ENCODE peak calls at places on chromosomes 7 and 10, in five cellular contexts. D is K562, O is GM12878, I is H1, H is HepG2. B is an unnamed sample.

GRCh38 chr7:79523426-79523825 is 70.0 kb upstream of the MAGI2 start:
- DNase-seq in H (no peak), O (no peak), I (no peak), D (no peak), B (no peak)

GRCh38 chr10:102484021-102484420 is 18.5 kb downstream of the ACTR1A start:
- DNase-seq in O (no peak), H (no peak), D (no peak), I (no peak), B (no peak)

GRCh38 chr10:1323951-1324350 is 267.8 kb downstream of the WDR37 start:
- DNase-seq in D (no peak), H (no peak), I (no peak), O (no peak), B (no peak)

GRCh38 chr7:6258440-6259182 is 13.8 kb downstream of the CYTH3 start:
- DNase-seq in I (peak; percentile 23), D (no peak), H (no peak), O (no peak), B (no peak)

GRCh38 chr10:15843705-15844104 is 16.6 kb downstream of the MINDY3 start:
- DNase-seq in D (no peak), I (no peak), O (no peak), H (no peak), B (no peak)

GRCh38 chr7:148020679-148021078 is 569.9 kb upstream of the C7orf33 start:
- DNase-seq in O (no peak), D (no peak), H (no peak), I (no peak), B (no peak)

GRCh38 chr10:112307631-112308502 is 24.7 kb downstream of the TECTB start:
- DNase-seq in O (no peak), H (peak; percentile 61), I (peak; percentile 79), D (peak; percentile 59), B (peak; percentile 59)

GRCh38 chr7:106112972-106113421 is 885 bp upstream of the SYPL1 start:
- DNase-seq in I (no peak), H (no peak), D (no peak), O (no peak), B (no peak)

GRCh38 chr10:14146005-14146404 is 184.7 kb downstream of the FRMD4A start:
- DNase-seq in O (no peak), I (no peak), H (no peak), D (no peak), B (no peak)

GRCh38 chr10:103772096-103772845 is 83.1 kb downstream of the SH3PXD2A start:
- DNase-seq in H (no peak), O (no peak), I (peak; percentile 82), D (peak; percentile 78), B (peak; percentile 62)

GRCh38 chr7:107234436-107234835 is 65.6 kb downstream of the HBP1 start:
- DNase-seq in H (no peak), I (no peak), D (no peak), O (no peak), B (no peak)

GRCh38 chr7:123500878-123501489 is 33.4 kb downstream of the IQUB start:
- DNase-seq in H (no peak), O (no peak), D (peak; percentile 40), I (no peak), B (no peak)

GRCh38 chr10:35409094-35409582 is 72.8 kb downstream of the CCNY start:
- DNase-seq in I (no peak), H (no peak), O (peak; percentile 38), D (no peak), B (no peak)

GRCh38 chr7:139582130-139582650 is 58.7 kb downstream of the CLEC2L start:
- DNase-seq in I (no peak), D (no peak), H (no peak), O (no peak), B (no peak)

GRCh38 chr10:88728107-88728763 is 22.2 kb downstream of the LIPK start:
- DNase-seq in I (peak; percentile 99), D (no peak), O (no peak), H (peak; percentile 17), B (peak; percentile 54)

GRCh38 chr7:21767300-21767900 is 178.3 kb downstream of the CDCA7L start:
- DNase-seq in I (no peak), O (peak; percentile 26), H (peak; percentile 84), D (peak; percentile 37), B (peak; percentile 91)

GRCh38 chr7:103487419-103487818 is 41.4 kb upstream of the SLC26A5 start:
- DNase-seq in H (peak; percentile 48), O (no peak), D (no peak), I (no peak), B (no peak)

GRCh38 chr7:67470256-67470751 is 473.7 kb downstream of the TYW1 start:
- DNase-seq in D (no peak), H (no peak), O (no peak), I (no peak), B (no peak)

GRCh38 chr7:95473276-95473985 is 12.3 kb upstream of the ASB4 start:
- DNase-seq in D (no peak), H (no peak), I (no peak), O (no peak), B (no peak)

GRCh38 chr7:140316165-140316661 is 82.1 kb downstream of the SLC37A3 start:
- DNase-seq in I (no peak), O (no peak), H (no peak), D (no peak), B (peak; percentile 19)

GRCh38 chr10:73899401-73899780 is 11.5 kb upstream of the PLAU start:
- DNase-seq in I (no peak), H (no peak), O (no peak), D (no peak), B (peak; percentile 75)

GRCh38 chr10:128602183-128602582 is 476.0 kb upstream of the MKI67 start:
- DNase-seq in I (no peak), H (no peak), O (no peak), D (no peak), B (no peak)
- TF ChIP-seq YY1 in I (no peak), H (no peak), O (no peak), D (no peak), B (no peak)

GRCh38 chr7:66415659-66416265 is 210.6 kb downstream of the TPST1 start:
- DNase-seq in I (no peak), H (no peak), O (no peak), D (no peak), B (no peak)

GRCh38 chr7:66418537-66418936 is 210.1 kb upstream of the KCTD7 start:
- DNase-seq in I (peak; percentile 4), D (no peak), H (no peak), O (no peak), B (no peak)

GRCh38 chr7:66419210-66419609 is 209.5 kb upstream of the KCTD7 start:
- DNase-seq in D (no peak), I (peak; percentile 11), H (peak; percentile 20), O (no peak), B (no peak)

GRCh38 chr7:66409493-66409892 is 204.4 kb downstream of the TPST1 start:
- DNase-seq in D (no peak), I (no peak), O (no peak), H (peak; percentile 29), B (no peak)

GRCh38 chr7:66413379-66414114 is 208.4 kb downstream of the TPST1 start:
- DNase-seq in O (no peak), D (peak; percentile 23), I (peak; percentile 85), H (no peak), B (no peak)
- TF ChIP-seq POLR2A in O (peak; percentile 31), D (no peak), I (no peak), H (no peak), B (no peak)

DNA sequence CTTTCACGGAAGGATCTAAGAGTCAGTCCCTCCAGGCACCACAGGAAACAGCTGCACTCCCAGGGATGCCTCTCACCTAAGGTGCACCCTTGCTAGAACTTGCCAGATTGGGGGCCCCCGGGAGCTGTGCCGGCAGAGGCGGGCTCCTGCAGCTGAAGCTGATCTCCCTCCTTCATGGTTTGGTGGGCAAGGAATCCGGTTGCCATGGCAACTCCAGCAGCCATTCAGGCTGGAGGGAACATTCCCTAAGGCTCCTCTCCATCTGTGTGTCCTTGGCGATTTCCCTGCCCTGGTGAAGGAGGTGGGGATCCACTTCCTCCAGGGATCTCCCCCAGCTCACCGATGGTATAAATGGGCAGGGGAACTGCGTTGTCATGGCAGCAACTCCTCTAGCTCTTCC is 49.6 kb upstream of the GPR158 start:
- DNase-seq in D (no peak), I (peak; percentile 54), O (no peak), H (no peak), B (no peak)
- TF ChIP-seq RAD21 in D (no peak), I (no peak), O (no peak), H (no peak), B (no peak)

GRCh38 chr10:31929260-31929985 is 792 bp upstream of the ARHGAP12 start:
- DNase-seq in D (peak; percentile 51), I (peak; percentile 75), H (peak; percentile 77), O (no peak), B (no peak)
- TF ChIP-seq YY1 in D (no peak), I (no peak), H (peak; percentile 40), O (no peak), B (no peak)

GRCh38 chr7:16753102-16753931 is at the start of gene TSPAN13:
- DNase-seq in H (peak; percentile 81), D (peak; percentile 95), O (no peak), I (peak; percentile 90), B (peak; percentile 86)

GRCh38 chr7:16755397-16755796 is 1.8 kb downstream of the TSPAN13 start:
- DNase-seq in D (no peak), H (no peak), I (no peak), O (no peak), B (no peak)

GRCh38 chr7:16758634-16759602 is 5.4 kb downstream of the TSPAN13 start:
- DNase-seq in H (no peak), O (no peak), D (no peak), I (no peak), B (no peak)

GRCh38 chr7:16754869-16755317 is 1.3 kb downstream of the TSPAN13 start:
- DNase-seq in O (no peak), I (no peak), D (no peak), H (no peak), B (no peak)

GRCh38 chr7:16753932-16754571 is 497 bp downstream of the TSPAN13 start:
- DNase-seq in I (peak; percentile 80), H (peak; percentile 8), O (no peak), D (peak; percentile 40), B (no peak)
- TF ChIP-seq POLR2A in I (peak; percentile 18), H (no peak), O (no peak), D (no peak), B (no peak)

GRCh38 chr7:128884561-128885369 is 22.1 kb downstream of the ATP6V1F start:
- DNase-seq in O (no peak), D (no peak), H (no peak), I (no peak), B (no peak)

GRCh38 chr7:128887169-128888038 is 23.1 kb downstream of the KCP start:
- DNase-seq in H (no peak), D (no peak), O (no peak), I (no peak), B (no peak)

GRCh38 chr7:128885370-128886187 is 22.9 kb downstream of the ATP6V1F start:
- DNase-seq in O (no peak), I (no peak), D (no peak), H (no peak), B (no peak)

GRCh38 chr7:128888039-128888755 is 22.3 kb downstream of the KCP start:
- DNase-seq in I (no peak), H (no peak), D (no peak), O (no peak), B (no peak)

GRCh38 chr7:128886391-128887168 is 23.9 kb downstream of the ATP6V1F start:
- DNase-seq in H (no peak), O (no peak), I (no peak), D (peak; percentile 53), B (no peak)
- TF ChIP-seq RAD21 in H (no peak), O (no peak), I (no peak), D (no peak), B (no peak)

B was measured in HCT116.